ENCODE peak calls at places on chromosome 9, in ten cellular contexts. One of them, this sample, is unnamed.

GRCh38 chr9:36211510-36211909 is 20.8 kb downstream of the CLTA start:
- DNase-seq in skeletal muscle cell: no peak
- DNase-seq in T follicular helper cell: no peak
- DNase-seq in activated T-helper 9 cell treated with anti-CD3 and anti-CD28 coated beads, Interleukin-2, amount 50 U/mL, for 16 hours: no peak
- DNase-seq in M059J: no peak
- DNase-seq in fibroblast of pulmonary artery: no peak
- DNase-seq in pancreas: no peak
- DNase-seq in activated CD8-positive, alpha-beta memory T cell treated with anti-CD3 and anti-CD28 coated beads, Interleukin-2, amount 50 U/mL, for 48 hours: no peak
- DNase-seq in Peyer's patch: no peak
- DNase-seq in NCI-H2029: no peak
- DNase-seq in this sample: no peak

GRCh38 chr9:99181621-99182020 is 40.1 kb downstream of the ALG2 start:
- DNase-seq in skeletal muscle cell: peak; percentile 26
- DNase-seq in T follicular helper cell: no peak
- DNase-seq in activated T-helper 9 cell treated with anti-CD3 and anti-CD28 coated beads, Interleukin-2, amount 50 U/mL, for 16 hours: no peak
- DNase-seq in M059J: peak; percentile 68
- DNase-seq in fibroblast of pulmonary artery: peak; percentile 33
- DNase-seq in pancreas: no peak
- DNase-seq in activated CD8-positive, alpha-beta memory T cell treated with anti-CD3 and anti-CD28 coated beads, Interleukin-2, amount 50 U/mL, for 48 hours: no peak
- DNase-seq in Peyer's patch: no peak
- DNase-seq in NCI-H2029: no peak
- DNase-seq in this sample: no peak

GRCh38 chr9:128552744-128553221 is 396 bp downstream of the SPTAN1 start:
- DNase-seq in skeletal muscle cell: no peak
- DNase-seq in T follicular helper cell: peak; percentile 31
- DNase-seq in activated T-helper 9 cell treated with anti-CD3 and anti-CD28 coated beads, Interleukin-2, amount 50 U/mL, for 16 hours: peak; percentile 41
- DNase-seq in M059J: peak; percentile 54
- DNase-seq in fibroblast of pulmonary artery: peak; percentile 35
- DNase-seq in pancreas: no peak
- DNase-seq in activated CD8-positive, alpha-beta memory T cell treated with anti-CD3 and anti-CD28 coated beads, Interleukin-2, amount 50 U/mL, for 48 hours: peak; percentile 78
- DNase-seq in Peyer's patch: peak; percentile 48
- DNase-seq in NCI-H2029: peak; percentile 57
- DNase-seq in this sample: peak; percentile 56

GRCh38 chr9:33794560-33794959 is 801 bp upstream of the PRSS3 start:
- DNase-seq in skeletal muscle cell: no peak
- DNase-seq in T follicular helper cell: no peak
- DNase-seq in activated T-helper 9 cell treated with anti-CD3 and anti-CD28 coated beads, Interleukin-2, amount 50 U/mL, for 16 hours: no peak
- DNase-seq in M059J: peak; percentile 46
- DNase-seq in fibroblast of pulmonary artery: no peak
- DNase-seq in pancreas: peak; percentile 42
- DNase-seq in activated CD8-positive, alpha-beta memory T cell treated with anti-CD3 and anti-CD28 coated beads, Interleukin-2, amount 50 U/mL, for 48 hours: no peak
- DNase-seq in Peyer's patch: no peak
- DNase-seq in NCI-H2029: peak; percentile 66
- DNase-seq in this sample: peak; percentile 28

GRCh38 chr9:137816531-137817235 is 60.9 kb upstream of the CACNA1B start:
- DNase-seq in skeletal muscle cell: no peak
- DNase-seq in T follicular helper cell: no peak
- DNase-seq in activated T-helper 9 cell treated with anti-CD3 and anti-CD28 coated beads, Interleukin-2, amount 50 U/mL, for 16 hours: no peak
- DNase-seq in M059J: no peak
- DNase-seq in fibroblast of pulmonary artery: no peak
- DNase-seq in pancreas: no peak
- DNase-seq in activated CD8-positive, alpha-beta memory T cell treated with anti-CD3 and anti-CD28 coated beads, Interleukin-2, amount 50 U/mL, for 48 hours: no peak
- DNase-seq in Peyer's patch: no peak
- DNase-seq in NCI-H2029: no peak
- DNase-seq in this sample: no peak

GRCh38 chr9:121225240-121225639 is 23.6 kb upstream of the RAB14 start:
- DNase-seq in skeletal muscle cell: no peak
- DNase-seq in T follicular helper cell: no peak
- DNase-seq in activated T-helper 9 cell treated with anti-CD3 and anti-CD28 coated beads, Interleukin-2, amount 50 U/mL, for 16 hours: no peak
- DNase-seq in M059J: no peak
- DNase-seq in fibroblast of pulmonary artery: no peak
- DNase-seq in pancreas: no peak
- DNase-seq in activated CD8-positive, alpha-beta memory T cell treated with anti-CD3 and anti-CD28 coated beads, Interleukin-2, amount 50 U/mL, for 48 hours: no peak
- DNase-seq in Peyer's patch: no peak
- DNase-seq in NCI-H2029: no peak
- DNase-seq in this sample: no peak

GRCh38 chr9:120874861-120875565 is 2.0 kb downstream of the PHF19 start:
- DNase-seq in skeletal muscle cell: no peak
- DNase-seq in T follicular helper cell: no peak
- DNase-seq in activated T-helper 9 cell treated with anti-CD3 and anti-CD28 coated beads, Interleukin-2, amount 50 U/mL, for 16 hours: no peak
- DNase-seq in M059J: no peak
- DNase-seq in fibroblast of pulmonary artery: no peak
- DNase-seq in pancreas: no peak
- DNase-seq in activated CD8-positive, alpha-beta memory T cell treated with anti-CD3 and anti-CD28 coated beads, Interleukin-2, amount 50 U/mL, for 48 hours: no peak
- DNase-seq in Peyer's patch: no peak
- DNase-seq in NCI-H2029: no peak
- DNase-seq in this sample: no peak

GRCh38 chr9:136207616-136208015 is 2.7 kb upstream of the LHX3 start:
- DNase-seq in skeletal muscle cell: no peak
- DNase-seq in T follicular helper cell: no peak
- DNase-seq in activated T-helper 9 cell treated with anti-CD3 and anti-CD28 coated beads, Interleukin-2, amount 50 U/mL, for 16 hours: no peak
- DNase-seq in M059J: no peak
- DNase-seq in fibroblast of pulmonary artery: no peak
- DNase-seq in pancreas: no peak
- DNase-seq in activated CD8-positive, alpha-beta memory T cell treated with anti-CD3 and anti-CD28 coated beads, Interleukin-2, amount 50 U/mL, for 48 hours: no peak
- DNase-seq in Peyer's patch: no peak
- DNase-seq in NCI-H2029: no peak
- DNase-seq in this sample: no peak

GRCh38 chr9:123208626-123209174 is 59.7 kb downstream of the STRBP start:
- DNase-seq in skeletal muscle cell: no peak
- DNase-seq in T follicular helper cell: no peak
- DNase-seq in activated T-helper 9 cell treated with anti-CD3 and anti-CD28 coated beads, Interleukin-2, amount 50 U/mL, for 16 hours: no peak
- DNase-seq in M059J: no peak
- DNase-seq in fibroblast of pulmonary artery: no peak
- DNase-seq in pancreas: no peak
- DNase-seq in activated CD8-positive, alpha-beta memory T cell treated with anti-CD3 and anti-CD28 coated beads, Interleukin-2, amount 50 U/mL, for 48 hours: no peak
- DNase-seq in Peyer's patch: no peak
- DNase-seq in NCI-H2029: no peak
- DNase-seq in this sample: no peak

GRCh38 chr9:121620777-121621437 is 30.5 kb upstream of the DAB2IP start:
- DNase-seq in skeletal muscle cell: no peak
- DNase-seq in T follicular helper cell: no peak
- DNase-seq in activated T-helper 9 cell treated with anti-CD3 and anti-CD28 coated beads, Interleukin-2, amount 50 U/mL, for 16 hours: no peak
- DNase-seq in M059J: peak; percentile 41
- DNase-seq in fibroblast of pulmonary artery: peak; percentile 33
- DNase-seq in pancreas: no peak
- DNase-seq in activated CD8-positive, alpha-beta memory T cell treated with anti-CD3 and anti-CD28 coated beads, Interleukin-2, amount 50 U/mL, for 48 hours: no peak
- DNase-seq in Peyer's patch: no peak
- DNase-seq in NCI-H2029: no peak
- DNase-seq in this sample: peak; percentile 43

GRCh38 chr9:129150672-129151211 is 27.3 kb downstream of the IER5L start:
- DNase-seq in skeletal muscle cell: no peak
- DNase-seq in T follicular helper cell: no peak
- DNase-seq in activated T-helper 9 cell treated with anti-CD3 and anti-CD28 coated beads, Interleukin-2, amount 50 U/mL, for 16 hours: no peak
- DNase-seq in M059J: no peak
- DNase-seq in fibroblast of pulmonary artery: no peak
- DNase-seq in pancreas: no peak
- DNase-seq in activated CD8-positive, alpha-beta memory T cell treated with anti-CD3 and anti-CD28 coated beads, Interleukin-2, amount 50 U/mL, for 48 hours: no peak
- DNase-seq in Peyer's patch: no peak
- DNase-seq in NCI-H2029: no peak
- DNase-seq in this sample: no peak

GRCh38 chr9:136297016-136297691 is 6.7 kb downstream of the CCDC187 start:
- DNase-seq in skeletal muscle cell: no peak
- DNase-seq in T follicular helper cell: no peak
- DNase-seq in activated T-helper 9 cell treated with anti-CD3 and anti-CD28 coated beads, Interleukin-2, amount 50 U/mL, for 16 hours: no peak
- DNase-seq in M059J: peak; percentile 22
- DNase-seq in fibroblast of pulmonary artery: no peak
- DNase-seq in pancreas: peak; percentile 89
- DNase-seq in activated CD8-positive, alpha-beta memory T cell treated with anti-CD3 and anti-CD28 coated beads, Interleukin-2, amount 50 U/mL, for 48 hours: no peak
- DNase-seq in Peyer's patch: no peak
- DNase-seq in NCI-H2029: peak; percentile 11
- DNase-seq in this sample: peak; percentile 81

GRCh38 chr9:85528607-85529006 is 213.1 kb downstream of the AGTPBP1 start:
- DNase-seq in skeletal muscle cell: no peak
- DNase-seq in T follicular helper cell: no peak
- DNase-seq in activated T-helper 9 cell treated with anti-CD3 and anti-CD28 coated beads, Interleukin-2, amount 50 U/mL, for 16 hours: no peak
- DNase-seq in M059J: no peak
- DNase-seq in fibroblast of pulmonary artery: no peak
- DNase-seq in pancreas: no peak
- DNase-seq in activated CD8-positive, alpha-beta memory T cell treated with anti-CD3 and anti-CD28 coated beads, Interleukin-2, amount 50 U/mL, for 48 hours: no peak
- DNase-seq in Peyer's patch: no peak
- DNase-seq in NCI-H2029: no peak
- DNase-seq in this sample: no peak

GRCh38 chr9:4833781-4834560 is 41.2 kb downstream of the RCL1 start:
- DNase-seq in skeletal muscle cell: no peak
- DNase-seq in T follicular helper cell: no peak
- DNase-seq in activated T-helper 9 cell treated with anti-CD3 and anti-CD28 coated beads, Interleukin-2, amount 50 U/mL, for 16 hours: no peak
- DNase-seq in M059J: peak; percentile 74
- DNase-seq in fibroblast of pulmonary artery: peak; percentile 66
- DNase-seq in pancreas: no peak
- DNase-seq in activated CD8-positive, alpha-beta memory T cell treated with anti-CD3 and anti-CD28 coated beads, Interleukin-2, amount 50 U/mL, for 48 hours: no peak
- DNase-seq in Peyer's patch: no peak
- DNase-seq in NCI-H2029: no peak
- DNase-seq in this sample: no peak

GRCh38 chr9:136539427-136540412 is 6.1 kb downstream of the NOTCH1 start:
- DNase-seq in skeletal muscle cell: no peak
- DNase-seq in T follicular helper cell: peak; percentile 82
- DNase-seq in activated T-helper 9 cell treated with anti-CD3 and anti-CD28 coated beads, Interleukin-2, amount 50 U/mL, for 16 hours: peak; percentile 86
- DNase-seq in M059J: no peak
- DNase-seq in fibroblast of pulmonary artery: peak; percentile 72
- DNase-seq in pancreas: peak; percentile 83
- DNase-seq in activated CD8-positive, alpha-beta memory T cell treated with anti-CD3 and anti-CD28 coated beads, Interleukin-2, amount 50 U/mL, for 48 hours: peak; percentile 94
- DNase-seq in Peyer's patch: peak; percentile 99
- DNase-seq in NCI-H2029: peak; percentile 41
- DNase-seq in this sample: peak; percentile 90

GRCh38 chr9:106072421-106072820 is 378.1 kb downstream of the TMEM38B start:
- DNase-seq in skeletal muscle cell: no peak
- DNase-seq in T follicular helper cell: no peak
- DNase-seq in activated T-helper 9 cell treated with anti-CD3 and anti-CD28 coated beads, Interleukin-2, amount 50 U/mL, for 16 hours: no peak
- DNase-seq in M059J: no peak
- DNase-seq in fibroblast of pulmonary artery: no peak
- DNase-seq in pancreas: no peak
- DNase-seq in activated CD8-positive, alpha-beta memory T cell treated with anti-CD3 and anti-CD28 coated beads, Interleukin-2, amount 50 U/mL, for 48 hours: no peak
- DNase-seq in Peyer's patch: no peak
- DNase-seq in NCI-H2029: no peak
- DNase-seq in this sample: no peak

GRCh38 chr9:34328500-34328982 is 527 bp downstream of the KIF24 start:
- DNase-seq in skeletal muscle cell: no peak
- DNase-seq in T follicular helper cell: no peak
- DNase-seq in activated T-helper 9 cell treated with anti-CD3 and anti-CD28 coated beads, Interleukin-2, amount 50 U/mL, for 16 hours: no peak
- DNase-seq in M059J: peak; percentile 72
- DNase-seq in fibroblast of pulmonary artery: peak; percentile 26
- DNase-seq in pancreas: no peak
- DNase-seq in activated CD8-positive, alpha-beta memory T cell treated with anti-CD3 and anti-CD28 coated beads, Interleukin-2, amount 50 U/mL, for 48 hours: no peak
- DNase-seq in Peyer's patch: no peak
- DNase-seq in NCI-H2029: peak; percentile 50
- DNase-seq in this sample: no peak

GRCh38 chr9:21110708-21111576 is 30.7 kb downstream of the IFNW1 start:
- DNase-seq in skeletal muscle cell: peak; percentile 43
- DNase-seq in T follicular helper cell: no peak
- DNase-seq in activated T-helper 9 cell treated with anti-CD3 and anti-CD28 coated beads, Interleukin-2, amount 50 U/mL, for 16 hours: no peak
- DNase-seq in M059J: peak; percentile 74
- DNase-seq in fibroblast of pulmonary artery: peak; percentile 88
- DNase-seq in pancreas: no peak
- DNase-seq in activated CD8-positive, alpha-beta memory T cell treated with anti-CD3 and anti-CD28 coated beads, Interleukin-2, amount 50 U/mL, for 48 hours: no peak
- DNase-seq in Peyer's patch: no peak
- DNase-seq in NCI-H2029: peak; percentile 27
- DNase-seq in this sample: peak; percentile 64

GRCh38 chr9:89588271-89588879 is 16.4 kb upstream of the GADD45G start:
- DNase-seq in skeletal muscle cell: no peak
- DNase-seq in T follicular helper cell: no peak
- DNase-seq in activated T-helper 9 cell treated with anti-CD3 and anti-CD28 coated beads, Interleukin-2, amount 50 U/mL, for 16 hours: no peak
- DNase-seq in M059J: no peak
- DNase-seq in fibroblast of pulmonary artery: no peak
- DNase-seq in pancreas: no peak
- DNase-seq in activated CD8-positive, alpha-beta memory T cell treated with anti-CD3 and anti-CD28 coated beads, Interleukin-2, amount 50 U/mL, for 48 hours: no peak
- DNase-seq in Peyer's patch: no peak
- DNase-seq in NCI-H2029: no peak
- DNase-seq in this sample: no peak

GRCh38 chr9:32251539-32251938 is 132.9 kb upstream of the ACO1 start:
- DNase-seq in skeletal muscle cell: peak; percentile 3
- DNase-seq in T follicular helper cell: peak; percentile 0
- DNase-seq in activated T-helper 9 cell treated with anti-CD3 and anti-CD28 coated beads, Interleukin-2, amount 50 U/mL, for 16 hours: no peak
- DNase-seq in M059J: peak; percentile 78
- DNase-seq in fibroblast of pulmonary artery: peak; percentile 62
- DNase-seq in pancreas: peak; percentile 20
- DNase-seq in activated CD8-positive, alpha-beta memory T cell treated with anti-CD3 and anti-CD28 coated beads, Interleukin-2, amount 50 U/mL, for 48 hours: no peak
- DNase-seq in Peyer's patch: no peak
- DNase-seq in NCI-H2029: peak; percentile 81
- DNase-seq in this sample: peak; percentile 48

GRCh38 chr9:134066923-134067851 is 639 bp downstream of the BRD3 start:
- DNase-seq in skeletal muscle cell: no peak
- DNase-seq in T follicular helper cell: peak; percentile 36
- DNase-seq in activated T-helper 9 cell treated with anti-CD3 and anti-CD28 coated beads, Interleukin-2, amount 50 U/mL, for 16 hours: peak; percentile 31
- DNase-seq in M059J: peak; percentile 34
- DNase-seq in fibroblast of pulmonary artery: peak; percentile 31
- DNase-seq in pancreas: peak; percentile 55
- DNase-seq in activated CD8-positive, alpha-beta memory T cell treated with anti-CD3 and anti-CD28 coated beads, Interleukin-2, amount 50 U/mL, for 48 hours: peak; percentile 71
- DNase-seq in Peyer's patch: peak; percentile 32
- DNase-seq in NCI-H2029: no peak
- DNase-seq in this sample: peak; percentile 11

GRCh38 chr9:71683598-71684235 is 84.6 kb downstream of the CEMIP2 start:
- DNase-seq in skeletal muscle cell: no peak
- DNase-seq in T follicular helper cell: no peak
- DNase-seq in activated T-helper 9 cell treated with anti-CD3 and anti-CD28 coated beads, Interleukin-2, amount 50 U/mL, for 16 hours: no peak
- DNase-seq in M059J: peak; percentile 90
- DNase-seq in fibroblast of pulmonary artery: peak; percentile 37
- DNase-seq in pancreas: no peak
- DNase-seq in activated CD8-positive, alpha-beta memory T cell treated with anti-CD3 and anti-CD28 coated beads, Interleukin-2, amount 50 U/mL, for 48 hours: no peak
- DNase-seq in Peyer's patch: no peak
- DNase-seq in NCI-H2029: no peak
- DNase-seq in this sample: peak; percentile 50

GRCh38 chr9:21835111-21835510 is 32.7 kb downstream of the MTAP start:
- DNase-seq in skeletal muscle cell: no peak
- DNase-seq in T follicular helper cell: no peak
- DNase-seq in activated T-helper 9 cell treated with anti-CD3 and anti-CD28 coated beads, Interleukin-2, amount 50 U/mL, for 16 hours: no peak
- DNase-seq in M059J: no peak
- DNase-seq in fibroblast of pulmonary artery: no peak
- DNase-seq in pancreas: no peak
- DNase-seq in activated CD8-positive, alpha-beta memory T cell treated with anti-CD3 and anti-CD28 coated beads, Interleukin-2, amount 50 U/mL, for 48 hours: no peak
- DNase-seq in Peyer's patch: no peak
- DNase-seq in NCI-H2029: no peak
- DNase-seq in this sample: no peak

GRCh38 chr9:120852240-120853018 is 9.7 kb upstream of the PSMD5 start:
- DNase-seq in skeletal muscle cell: no peak
- DNase-seq in T follicular helper cell: no peak
- DNase-seq in activated T-helper 9 cell treated with anti-CD3 and anti-CD28 coated beads, Interleukin-2, amount 50 U/mL, for 16 hours: no peak
- DNase-seq in M059J: peak; percentile 61
- DNase-seq in fibroblast of pulmonary artery: no peak
- DNase-seq in pancreas: no peak
- DNase-seq in activated CD8-positive, alpha-beta memory T cell treated with anti-CD3 and anti-CD28 coated beads, Interleukin-2, amount 50 U/mL, for 48 hours: peak; percentile 33
- DNase-seq in Peyer's patch: no peak
- DNase-seq in NCI-H2029: no peak
- DNase-seq in this sample: peak; percentile 60

GRCh38 chr9:82313697-82314096 is 325.1 kb downstream of the SPATA31D1 start:
- DNase-seq in skeletal muscle cell: no peak
- DNase-seq in T follicular helper cell: no peak
- DNase-seq in activated T-helper 9 cell treated with anti-CD3 and anti-CD28 coated beads, Interleukin-2, amount 50 U/mL, for 16 hours: no peak
- DNase-seq in M059J: no peak
- DNase-seq in fibroblast of pulmonary artery: no peak
- DNase-seq in pancreas: no peak
- DNase-seq in activated CD8-positive, alpha-beta memory T cell treated with anti-CD3 and anti-CD28 coated beads, Interleukin-2, amount 50 U/mL, for 48 hours: no peak
- DNase-seq in Peyer's patch: no peak
- DNase-seq in NCI-H2029: no peak
- DNase-seq in this sample: no peak

GRCh38 chr9:77433675-77434445 is 214.3 kb downstream of the GNA14 start:
- DNase-seq in skeletal muscle cell: peak; percentile 33
- DNase-seq in T follicular helper cell: peak; percentile 15
- DNase-seq in activated T-helper 9 cell treated with anti-CD3 and anti-CD28 coated beads, Interleukin-2, amount 50 U/mL, for 16 hours: no peak
- DNase-seq in M059J: peak; percentile 67
- DNase-seq in fibroblast of pulmonary artery: peak; percentile 87
- DNase-seq in pancreas: peak; percentile 49
- DNase-seq in activated CD8-positive, alpha-beta memory T cell treated with anti-CD3 and anti-CD28 coated beads, Interleukin-2, amount 50 U/mL, for 48 hours: peak; percentile 68
- DNase-seq in Peyer's patch: no peak
- DNase-seq in NCI-H2029: peak; percentile 62
- DNase-seq in this sample: peak; percentile 59

GRCh38 chr9:93270976-93271375 is 87.0 kb downstream of the WNK2 start:
- DNase-seq in skeletal muscle cell: no peak
- DNase-seq in T follicular helper cell: no peak
- DNase-seq in activated T-helper 9 cell treated with anti-CD3 and anti-CD28 coated beads, Interleukin-2, amount 50 U/mL, for 16 hours: no peak
- DNase-seq in M059J: no peak
- DNase-seq in fibroblast of pulmonary artery: no peak
- DNase-seq in pancreas: no peak
- DNase-seq in activated CD8-positive, alpha-beta memory T cell treated with anti-CD3 and anti-CD28 coated beads, Interleukin-2, amount 50 U/mL, for 48 hours: no peak
- DNase-seq in Peyer's patch: peak; percentile 28
- DNase-seq in NCI-H2029: no peak
- DNase-seq in this sample: no peak

GRCh38 chr9:78676009-78676408 is 379.1 kb downstream of the PSAT1 start:
- DNase-seq in skeletal muscle cell: no peak
- DNase-seq in T follicular helper cell: no peak
- DNase-seq in activated T-helper 9 cell treated with anti-CD3 and anti-CD28 coated beads, Interleukin-2, amount 50 U/mL, for 16 hours: no peak
- DNase-seq in M059J: peak; percentile 59
- DNase-seq in fibroblast of pulmonary artery: peak; percentile 42
- DNase-seq in pancreas: no peak
- DNase-seq in activated CD8-positive, alpha-beta memory T cell treated with anti-CD3 and anti-CD28 coated beads, Interleukin-2, amount 50 U/mL, for 48 hours: no peak
- DNase-seq in Peyer's patch: no peak
- DNase-seq in NCI-H2029: no peak
- DNase-seq in this sample: no peak

This sample was measured in SW480.